ENCODE peak calls at places on chromosomes 11 and 22, in five cellular contexts. I is fibroblast of pulmonary artery, K is PC-3, M is WTC11, G is endodermal cell. F is an unnamed sample.

GRCh38 chr11:15258433-15259350 is 144.0 kb downstream of the INSC start:
- DNase-seq in I (peak), K (peak), M (no peak), G (no peak), F (no peak)

GRCh38 chr11:77079666-77080065 is 12.9 kb downstream of the CAPN5 start:
- DNase-seq in I (no peak), K (no peak), M (no peak), G (no peak), F (no peak)

GRCh38 chr11:130163346-130164220 is 4.0 kb downstream of the ST14 start:
- DNase-seq in I (no peak), K (peak), M (no peak), G (no peak), F (no peak)

GRCh38 chr22:33210129-33210784 is 152.1 kb upstream of the SYN3 start:
- DNase-seq in I (peak), K (peak), M (peak), G (peak), F (peak)

GRCh38 chr11:15493066-15493465 is 378.3 kb downstream of the INSC start:
- DNase-seq in I (no peak), K (no peak), M (no peak), G (no peak), F (no peak)

GRCh38 chr11:33530824-33531223 is 169.8 kb downstream of the C11orf91 start:
- DNase-seq in I (peak), K (peak), M (no peak), G (no peak), F (no peak)

GRCh38 chr22:19182472-19183157 is 4.1 kb upstream of the SLC25A1 start:
- DNase-seq in I (no peak), K (no peak), M (no peak), G (no peak), F (no peak)

GRCh38 chr11:9808943-9809342 is 145.1 kb downstream of the SWAP70 start:
- DNase-seq in I (peak), K (peak), M (no peak), G (no peak), F (no peak)

GRCh38 chr11:123173040-123173855 is 21.8 kb downstream of the CLMP start:
- DNase-seq in I (peak), K (peak), M (no peak), G (no peak), F (no peak)

GRCh38 chr22:37559901-37560681 is at the start of gene CDC42EP1:
- DNase-seq in I (peak), K (peak), M (peak), G (peak), F (peak)

GRCh38 chr11:20597924-20598484 is 1.4 kb upstream of the SLC6A5 start:
- DNase-seq in I (no peak), K (no peak), M (peak), G (peak), F (no peak)

GRCh38 chr11:79400717-79401330 is 40.0 kb downstream of the TENM4 start:
- DNase-seq in I (peak), K (peak), M (peak), G (peak), F (peak)

GRCh38 chr11:35141538-35141937 is 2.6 kb downstream of the CD44 start:
- DNase-seq in I (no peak), K (peak), M (no peak), G (no peak), F (no peak)

GRCh38 chr11:123478352-123478986 is 48.4 kb downstream of the GRAMD1B start:
- DNase-seq in I (peak), K (peak), M (peak), G (peak), F (peak)

GRCh38 chr22:36144886-36145541 is 15.5 kb downstream of the APOL3 start:
- DNase-seq in I (peak), K (peak), M (peak), G (peak), F (peak)

GRCh38 chr11:61553373-61554171 is 27.3 kb downstream of the SYT7 start:
- DNase-seq in I (no peak), K (no peak), M (no peak), G (no peak), F (no peak)

GRCh38 chr11:121249039-121249663 is 43.4 kb upstream of the SC5D start:
- DNase-seq in I (peak), K (peak), M (no peak), G (peak), F (peak)

GRCh38 chr22:45510376-45511232 is 7.9 kb downstream of the FBLN1 start:
- DNase-seq in I (no peak), K (no peak), M (no peak), G (no peak), F (no peak)

GRCh38 chr11:10305262-10305963 is 540 bp downstream of the ADM start:
- DNase-seq in I (no peak), K (peak), M (peak), G (peak), F (peak)

GRCh38 chr22:30717331-30717921 is 22.8 kb downstream of the OSBP2 start:
- DNase-seq in I (peak), K (peak), M (no peak), G (no peak), F (no peak)

GRCh38 chr22:24550028-24550901 is 4.7 kb downstream of the GUCD1 start:
- DNase-seq in I (peak), K (no peak), M (no peak), G (no peak), F (no peak)

GRCh38 chr11:87604350-87604749 is 566.6 kb downstream of the TMEM135 start:
- DNase-seq in I (no peak), K (no peak), M (no peak), G (no peak), F (no peak)

GRCh38 chr11:94705419-94705818 is 62.7 kb upstream of the AMOTL1 start:
- DNase-seq in I (no peak), K (no peak), M (no peak), G (no peak), F (no peak)

GRCh38 chr11:7437706-7438105 is 47.6 kb upstream of the OLFML1 start:
- DNase-seq in I (no peak), K (no peak), M (no peak), G (no peak), F (no peak)

GRCh38 chr22:50507421-50507990 is at the start of gene LMF2:
- DNase-seq in I (no peak), K (peak), M (peak), G (peak), F (peak)

GRCh38 chr22:19463008-19463407 is 15.5 kb upstream of the C22orf39 start:
- DNase-seq in I (no peak), K (no peak), M (no peak), G (no peak), F (no peak)

GRCh38 chr11:111913997-111914396 is 1.5 kb downstream of the HSPB2 start:
- DNase-seq in I (peak), K (peak), M (no peak), G (no peak), F (no peak)

DNA sequence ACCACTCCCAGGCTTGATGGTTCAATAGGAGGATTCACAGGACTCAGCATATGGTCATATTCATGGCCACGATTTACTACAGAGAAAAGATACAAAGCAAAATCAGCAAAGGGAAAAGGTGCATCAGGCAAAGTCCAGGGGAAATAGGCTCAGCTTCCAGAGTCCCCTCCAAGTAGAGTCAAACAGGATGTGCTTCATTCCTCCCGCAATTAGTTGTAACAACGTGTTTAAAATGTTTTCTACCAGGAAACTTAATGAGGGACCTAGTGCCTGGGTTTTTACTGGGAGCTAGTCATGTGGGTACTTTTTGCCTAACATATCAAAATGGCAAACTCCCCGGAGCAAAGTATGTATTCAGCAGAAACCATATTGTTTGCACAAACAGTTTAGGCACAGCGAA is 14.9 kb upstream of the SREBF2 start:
- DNase-seq in I (no peak), K (no peak), M (no peak), G (no peak), F (no peak)
- TF ChIP-seq CTCF in I (no peak), K (no peak), M (no peak), G (no peak), F (no peak)

DNA sequence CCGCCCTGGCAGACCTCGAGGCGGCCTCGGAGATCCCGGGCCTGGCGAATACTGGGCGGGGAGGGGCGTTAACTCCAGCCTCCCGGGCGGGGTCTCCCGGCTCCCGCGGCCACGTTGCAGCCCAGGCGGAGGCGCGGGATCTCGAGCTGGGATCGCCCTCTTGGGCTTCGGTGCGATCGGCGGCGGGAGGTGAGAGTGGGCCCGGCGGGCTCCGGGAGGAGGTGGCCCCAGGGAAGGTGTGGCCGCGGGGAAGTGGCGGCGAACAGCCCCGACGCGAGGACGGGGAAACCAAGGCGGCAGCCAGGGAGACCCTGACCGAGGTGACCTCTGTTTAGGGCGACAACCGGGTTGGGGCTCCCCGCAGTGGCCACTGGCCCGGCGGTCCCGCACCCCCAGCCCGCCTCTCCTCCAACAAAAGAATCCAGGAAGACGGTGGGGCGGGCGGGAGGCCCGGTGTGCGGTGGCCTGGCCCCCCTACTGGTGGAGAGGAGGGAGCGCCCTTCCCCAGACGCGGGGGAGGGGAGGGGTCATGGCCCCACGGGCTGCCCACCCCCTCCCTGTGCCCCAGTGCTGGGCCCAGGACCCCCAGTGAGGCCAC is at the start of gene PHETA2:
- DNase-seq in I (peak), K (no peak), M (peak), G (peak), F (peak)
- TF ChIP-seq CTCF in I (peak), K (no peak), M (peak), G (peak), F (peak)

DNA sequence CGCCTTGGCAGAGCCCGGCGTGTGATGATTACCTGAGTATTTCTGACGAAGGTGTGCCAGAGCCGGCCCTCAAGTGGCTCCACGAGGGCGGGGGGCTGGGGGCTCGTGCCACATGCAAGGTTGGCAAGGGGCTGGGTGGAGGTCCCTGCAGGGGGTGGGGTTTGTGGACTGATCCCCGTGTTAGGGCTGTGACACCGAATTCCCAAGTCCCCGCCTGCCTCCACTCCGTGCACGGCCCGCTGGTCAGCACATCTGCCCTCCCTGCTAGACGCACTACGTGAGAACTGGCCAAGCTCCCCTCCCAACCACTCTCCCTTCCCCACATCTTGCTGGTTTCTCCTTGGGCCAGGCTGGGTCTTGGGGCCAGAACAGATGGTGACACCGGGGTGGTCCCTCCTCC is 34.2 kb downstream of the GRAMD4 start:
- DNase-seq in I (no peak), K (no peak), M (no peak), G (no peak), F (no peak)
- TF ChIP-seq CTCF in I (no peak), K (no peak), M (no peak), G (no peak), F (no peak)

GRCh38 chr22:17780116-17780740 is 6.0 kb upstream of the BID start:
- DNase-seq in I (no peak), K (no peak), M (no peak), G (no peak), F (no peak)

GRCh38 chr22:17782621-17783020 is 8.4 kb upstream of the BID start:
- DNase-seq in I (no peak), K (no peak), M (no peak), G (no peak), F (no peak)

GRCh38 chr22:17782158-17782557 is 7.9 kb upstream of the BID start:
- DNase-seq in I (no peak), K (no peak), M (no peak), G (no peak), F (no peak)

GRCh38 chr22:17780741-17781318 is 6.6 kb upstream of the BID start:
- DNase-seq in I (no peak), K (no peak), M (no peak), G (no peak), F (no peak)

DNA sequence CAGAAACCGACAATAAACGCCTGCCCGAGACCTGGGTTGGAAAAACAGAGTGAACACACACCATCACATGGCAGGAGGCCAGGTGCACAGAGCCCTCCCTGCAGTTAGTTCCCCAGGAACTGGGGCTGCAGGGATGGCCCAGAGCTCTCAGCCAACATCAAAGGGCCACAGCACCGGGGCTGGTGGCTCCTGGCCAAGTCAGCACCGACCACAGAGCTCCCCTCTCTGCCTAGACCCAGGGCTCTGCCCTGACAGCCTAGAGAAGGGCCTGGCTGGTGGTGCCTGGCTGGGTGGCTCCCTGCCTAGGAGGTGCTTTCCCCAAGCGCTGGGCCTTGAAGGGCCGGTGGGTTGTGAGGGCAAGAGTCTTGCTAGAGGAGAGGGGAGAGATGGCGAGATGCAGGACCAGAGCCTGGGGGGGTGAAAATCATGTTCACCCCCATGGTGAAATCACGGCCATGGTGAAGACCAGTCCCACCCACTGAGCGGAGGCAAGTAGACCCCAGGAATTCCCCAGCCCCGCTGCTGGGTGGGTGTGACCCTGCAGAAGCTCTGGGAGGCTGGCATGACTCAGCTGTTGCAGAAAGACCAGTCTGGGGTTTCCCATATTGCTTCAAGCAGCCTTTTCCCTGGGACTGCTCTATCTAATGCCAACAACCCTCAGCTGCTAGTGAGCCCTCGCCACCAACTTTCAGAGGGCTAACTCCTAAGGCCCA is 7.2 kb upstream of the BID start:
- DNase-seq in I (peak), K (peak), M (no peak), G (no peak), F (peak)
- TF ChIP-seq CTCF in I (no peak), K (no peak), M (no peak), G (no peak), F (no peak)

GRCh38 chr11:43944761-43945311 is 2.4 kb downstream of the C11orf96 start:
- DNase-seq in I (peak), K (peak), M (peak), G (peak), F (peak)

GRCh38 chr11:43943931-43944751 is 1.7 kb downstream of the C11orf96 start:
- DNase-seq in I (peak), K (peak), M (peak), G (peak), F (no peak)

GRCh38 chr11:43948341-43949185 is 6.1 kb downstream of the C11orf96 start:
- DNase-seq in I (no peak), K (no peak), M (no peak), G (no peak), F (no peak)

GRCh38 chr11:43947815-43948214 is 5.4 kb downstream of the C11orf96 start:
- DNase-seq in I (no peak), K (no peak), M (no peak), G (no peak), F (no peak)

DNA sequence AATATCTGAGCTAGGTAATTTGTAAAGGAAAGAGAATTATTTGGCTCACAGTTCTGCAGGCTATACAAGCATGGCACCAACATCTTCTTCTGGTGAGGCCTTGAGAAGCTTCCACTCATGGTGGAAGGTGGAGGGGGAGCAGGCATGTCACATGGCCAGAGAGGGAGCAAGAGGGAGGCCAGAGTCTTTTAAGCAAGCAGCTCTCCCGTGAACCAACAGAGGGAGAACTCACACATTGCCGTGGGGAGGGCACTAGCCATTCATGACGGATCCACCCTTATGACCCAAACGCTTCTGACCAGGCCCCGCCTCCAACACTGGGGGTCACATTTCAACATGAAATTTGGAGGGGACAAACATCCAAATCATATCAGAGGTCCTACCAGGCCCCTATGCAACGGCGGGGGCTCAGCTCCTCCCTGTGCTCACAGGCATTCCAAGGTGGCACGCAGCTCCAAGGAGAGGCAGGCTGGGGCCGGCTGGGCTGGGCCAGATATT is 4.6 kb downstream of the C11orf96 start:
- DNase-seq in I (peak), K (peak), M (peak), G (peak), F (no peak)
- TF ChIP-seq CTCF in I (peak), K (peak), M (no peak), G (peak), F (no peak)

GRCh38 chr22:38842512-38843200 is 1.2 kb downstream of the NPTXR start:
- DNase-seq in I (no peak), K (no peak), M (no peak), G (no peak), F (no peak)

GRCh38 chr22:38841635-38842034 is 2.2 kb downstream of the NPTXR start:
- DNase-seq in I (no peak), K (no peak), M (no peak), G (no peak), F (no peak)

GRCh38 chr22:38844661-38845367 is 986 bp upstream of the NPTXR start:
- DNase-seq in I (no peak), K (no peak), M (no peak), G (no peak), F (no peak)

GRCh38 chr22:38843716-38844660 is at the start of gene NPTXR:
- DNase-seq in I (peak), K (peak), M (peak), G (peak), F (peak)

GRCh38 chr22:38843201-38843715 is 570 bp downstream of the NPTXR start:
- DNase-seq in I (peak), K (peak), M (peak), G (peak), F (peak)
- TF ChIP-seq CTCF in I (peak), K (no peak), M (no peak), G (peak), F (no peak)

GRCh38 chr11:86570457-86570856 is 102.0 kb downstream of the ME3 start:
- DNase-seq in I (no peak), K (no peak), M (no peak), G (no peak), F (no peak)

GRCh38 chr11:86569109-86569508 is 103.3 kb downstream of the ME3 start:
- DNase-seq in I (no peak), K (no peak), M (no peak), G (no peak), F (no peak)

GRCh38 chr11:86570020-86570419 is 102.4 kb downstream of the ME3 start:
- DNase-seq in I (no peak), K (no peak), M (no peak), G (no peak), F (no peak)

GRCh38 chr11:86574493-86575207 is 97.8 kb downstream of the ME3 start:
- DNase-seq in I (peak), K (peak), M (no peak), G (no peak), F (no peak)

GRCh38 chr11:86571273-86571948 is 101.0 kb downstream of the ME3 start:
- DNase-seq in I (no peak), K (peak), M (peak), G (peak), F (no peak)
- TF ChIP-seq CTCF in I (peak), K (peak), M (peak), G (peak), F (no peak)

GRCh38 chr22:29521526-29521925 is 32.0 kb downstream of the THOC5 start:
- DNase-seq in I (no peak), K (no peak), M (no peak), G (no peak), F (no peak)

GRCh38 chr22:29528144-29528543 is 25.4 kb downstream of the THOC5 start:
- DNase-seq in I (no peak), K (no peak), M (no peak), G (no peak), F (no peak)

GRCh38 chr22:29520851-29521250 is 32.7 kb downstream of the THOC5 start:
- DNase-seq in I (peak), K (peak), M (no peak), G (no peak), F (no peak)

GRCh38 chr22:29523761-29524160 is 29.8 kb downstream of the THOC5 start:
- DNase-seq in I (no peak), K (no peak), M (no peak), G (no peak), F (no peak)

GRCh38 chr22:29524440-29525191 is 28.9 kb downstream of the THOC5 start:
- DNase-seq in I (peak), K (peak), M (peak), G (peak), F (peak)
- TF ChIP-seq CTCF in I (peak), K (peak), M (peak), G (peak), F (peak)

GRCh38 chr11:119389611-119390254 is 8.2 kb upstream of the USP2 start:
- DNase-seq in I (no peak), K (peak), M (peak), G (peak), F (no peak)
- TF ChIP-seq CTCF in I (peak), K (peak), M (peak), G (peak), F (no peak)

F was measured in GM20000.